ENCODE peak calls at places on chromosome 9, in four cellular contexts. A, L, G and W are unnamed samples.

GRCh38 chr9:34552986-34553385 is 30.2 kb upstream of the ENHO start:
- DNase-seq in A (no peak), L (no peak), G (no peak), W (no peak)

GRCh38 chr9:72978724-72979123 is 25.9 kb upstream of the ALDH1A1 start:
- DNase-seq in A (no peak), L (no peak), G (no peak), W (no peak)

GRCh38 chr9:93287189-93287552 is 103.2 kb downstream of the WNK2 start:
- DNase-seq in A (no peak), L (no peak), G (no peak), W (no peak)

GRCh38 chr9:91676042-91676441 is 252.4 kb upstream of the NFIL3 start:
- DNase-seq in A (no peak), L (peak), G (no peak), W (no peak)

GRCh38 chr9:38022995-38023394 is 46.0 kb downstream of the SHB start:
- DNase-seq in A (no peak), L (no peak), G (no peak), W (no peak)

GRCh38 chr9:133884907-133885744 is 107.0 kb downstream of the VAV2 start:
- DNase-seq in A (no peak), L (no peak), G (no peak), W (no peak)

GRCh38 chr9:105290401-105290800 is 46.0 kb downstream of the SLC44A1 start:
- DNase-seq in A (no peak), L (no peak), G (no peak), W (no peak)

GRCh38 chr9:93357649-93358048 is 93.8 kb upstream of the FAM120A start:
- DNase-seq in A (no peak), L (peak), G (no peak), W (no peak)

GRCh38 chr9:124291801-124292396 is 34.1 kb downstream of the NEK6 start:
- DNase-seq in A (peak), L (no peak), G (no peak), W (no peak)

GRCh38 chr9:22446589-22446949 is at the start of gene DMRTA1:
- DNase-seq in A (peak), L (peak), G (peak), W (peak)

GRCh38 chr9:122265265-122265900 is 701 bp downstream of the MRRF start:
- DNase-seq in A (peak), L (peak), G (no peak), W (no peak)

GRCh38 chr9:93112116-93112863 is 16.3 kb downstream of the CARD19 start:
- DNase-seq in A (no peak), L (no peak), G (peak), W (no peak)

GRCh38 chr9:115845648-115846312 is 307.8 kb upstream of the PAPPA start:
- DNase-seq in A (no peak), L (no peak), G (no peak), W (no peak)

GRCh38 chr9:31034311-31034710 is 1350.1 kb upstream of the ACO1 start:
- DNase-seq in A (no peak), L (no peak), G (no peak), W (no peak)

GRCh38 chr9:107789001-107789710 is 299.6 kb upstream of the KLF4 start:
- DNase-seq in A (no peak), L (no peak), G (no peak), W (no peak)

GRCh38 chr9:92312887-92313623 is 12.1 kb downstream of the NOL8 start:
- DNase-seq in A (no peak), L (no peak), G (no peak), W (no peak)

GRCh38 chr9:110744753-110745522 is 76.3 kb downstream of the MUSK start:
- DNase-seq in A (no peak), L (no peak), G (peak), W (peak)

GRCh38 chr9:224540-225520 is 10.2 kb downstream of the DOCK8 start:
- DNase-seq in A (no peak), L (no peak), G (no peak), W (no peak)

GRCh38 chr9:35813434-35814105 is 1.3 kb downstream of the HINT2 start:
- DNase-seq in A (no peak), L (no peak), G (no peak), W (no peak)

GRCh38 chr9:114146735-114147134 is 8.6 kb upstream of the COL27A1 start:
- DNase-seq in A (no peak), L (no peak), G (no peak), W (no peak)

GRCh38 chr9:72577212-72577753 is 55.9 kb downstream of the TMC1 start:
- DNase-seq in A (no peak), L (no peak), G (peak), W (peak)

GRCh38 chr9:14797442-14797841 is 74.9 kb upstream of the CER1 start:
- DNase-seq in A (no peak), L (no peak), G (no peak), W (no peak)

GRCh38 chr9:13665418-13666066 is 386.1 kb upstream of the MPDZ start:
- DNase-seq in A (no peak), L (peak), G (no peak), W (peak)

GRCh38 chr9:128909859-128910258 is 10.9 kb upstream of the PHYHD1 start:
- DNase-seq in A (no peak), L (no peak), G (no peak), W (no peak)

GRCh38 chr9:35798658-35799366 is 7.4 kb downstream of the NPR2 start:
- DNase-seq in A (peak), L (peak), G (no peak), W (no peak)

GRCh38 chr9:89530721-89531120 is 32.8 kb upstream of the SEMA4D start:
- DNase-seq in A (no peak), L (no peak), G (no peak), W (no peak)

GRCh38 chr9:78601957-78602565 is 305.1 kb downstream of the PSAT1 start:
- DNase-seq in A (no peak), L (peak), G (no peak), W (no peak)

GRCh38 chr9:130858734-130859705 is 24.0 kb downstream of the ABL1 start:
- DNase-seq in A (no peak), L (no peak), G (no peak), W (no peak)

GRCh38 chr9:134328841-134329575 is 2.8 kb downstream of the RXRA start:
- DNase-seq in A (no peak), L (no peak), G (peak), W (no peak)

GRCh38 chr9:4301971-4302427 is 2.1 kb upstream of the GLIS3 start:
- DNase-seq in A (peak), L (no peak), G (peak), W (peak)

GRCh38 chr9:133494636-133495326 is 15.9 kb upstream of the SLC2A6 start:
- DNase-seq in A (no peak), L (no peak), G (no peak), W (no peak)

GRCh38 chr9:137685886-137686420 is 67.1 kb downstream of the EHMT1 start:
- DNase-seq in A (no peak), L (no peak), G (no peak), W (no peak)

GRCh38 chr9:98575379-98576346 is 133.1 kb downstream of the GABBR2 start:
- DNase-seq in A (no peak), L (peak), G (no peak), W (peak)

GRCh38 chr9:78132688-78133033 is 101.0 kb upstream of the GNAQ start:
- DNase-seq in A (no peak), L (peak), G (no peak), W (no peak)

GRCh38 chr9:121289554-121290370 is 21.8 kb downstream of the GSN start:
- DNase-seq in A (no peak), L (no peak), G (no peak), W (no peak)

GRCh38 chr9:134792627-134793026 is 88.0 kb upstream of the FCN2 start:
- DNase-seq in A (no peak), L (no peak), G (no peak), W (no peak)

GRCh38 chr9:129755151-129755550 is 2.3 kb upstream of the PTGES start:
- DNase-seq in A (no peak), L (no peak), G (no peak), W (no peak)

GRCh38 chr9:134717793-134718645 is 76.4 kb downstream of the COL5A1 start:
- DNase-seq in A (no peak), L (no peak), G (no peak), W (no peak)

GRCh38 chr9:114117996-114118830 is 19.1 kb upstream of the KIF12 start:
- DNase-seq in A (no peak), L (no peak), G (no peak), W (no peak)